ENCODE peak calls at places on chromosome 2, in six cellular contexts. P, G, J, C, D and L are unnamed samples.

GRCh38 chr2:23464156-23464555 is 79.2 kb downstream of the KLHL29 start:
- DNase-seq in J (no peak), G (no peak), D (no peak), C (no peak), P (no peak), L (no peak)

GRCh38 chr2:151946856-151947523 is 118.8 kb upstream of the ARL5A start:
- DNase-seq in G (peak), J (peak), D (peak), C (peak), P (peak), L (peak)

GRCh38 chr2:33598472-33599174 is 476 bp downstream of the FAM98A start:
- DNase-seq in C (peak), J (peak), D (peak), P (no peak), G (peak), L (peak)

GRCh38 chr2:203240491-203240890 is 1.7 kb downstream of the CYP20A1 start:
- DNase-seq in C (no peak), G (no peak), D (no peak), J (no peak), P (peak), L (no peak)

GRCh38 chr2:67159929-67160328 is 237.2 kb upstream of the ETAA1 start:
- DNase-seq in J (no peak), G (no peak), C (peak), D (peak), P (no peak), L (no peak)

GRCh38 chr2:130882991-130883390 is 46.3 kb downstream of the ARHGEF4 start:
- DNase-seq in C (no peak), J (no peak), G (no peak), D (no peak), P (peak), L (no peak)

GRCh38 chr2:6866239-6866745 is 585 bp upstream of the CMPK2 start:
- DNase-seq in C (peak), D (peak), P (no peak), G (peak), J (peak), L (no peak)

GRCh38 chr2:168245074-168245825 is 2.1 kb downstream of the STK39 start:
- DNase-seq in P (no peak), G (no peak), J (no peak), D (peak), C (no peak), L (no peak)

GRCh38 chr2:237735762-237736161 is 62.8 kb upstream of the RBM44 start:
- DNase-seq in C (no peak), D (no peak), G (no peak), J (no peak), P (no peak), L (no peak)

GRCh38 chr2:9832586-9832985 is 10.7 kb upstream of the TAF1B start:
- DNase-seq in G (no peak), J (no peak), D (no peak), C (peak), P (no peak), L (no peak)

DNA sequence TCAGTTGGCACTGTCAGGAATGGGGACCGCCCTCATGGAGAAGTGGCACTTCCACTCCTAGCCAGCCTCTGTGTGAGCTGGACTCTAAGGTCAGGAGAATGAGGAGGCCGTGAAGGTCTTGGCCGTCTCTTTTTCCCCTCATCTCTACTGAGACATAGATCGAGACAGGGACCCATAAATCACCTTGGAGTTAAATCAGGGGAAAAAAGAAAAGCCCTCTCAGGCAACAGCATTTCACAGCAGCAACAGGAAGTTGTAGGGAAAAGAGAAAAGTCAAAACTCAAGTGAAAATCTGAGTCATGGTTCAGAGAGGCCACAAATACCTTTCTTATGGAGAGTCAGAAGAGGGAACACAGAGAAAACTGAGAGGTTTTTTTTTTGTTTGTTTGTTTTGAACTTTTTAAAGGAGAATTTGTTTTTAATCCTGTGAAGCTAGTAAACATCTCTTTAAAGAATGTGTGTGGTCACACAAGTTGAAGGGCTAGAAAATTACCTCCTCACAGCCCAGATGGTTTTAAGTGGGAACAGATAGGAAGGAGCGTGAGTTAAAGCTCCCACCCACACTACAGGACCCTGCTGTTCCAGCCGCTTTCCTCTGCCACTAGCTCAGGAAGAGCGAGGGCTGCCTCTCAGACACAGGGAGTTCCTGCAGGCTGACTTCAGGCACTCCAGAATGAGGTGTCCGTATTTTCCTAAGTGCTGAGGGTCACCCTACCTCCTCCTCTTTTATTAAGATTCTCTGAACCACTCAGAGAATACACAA is 30.6 kb upstream of the CYP1B1 start:
- DNase-seq in C (peak), P (no peak), D (peak), G (peak), J (no peak), L (no peak)
- H3K18ac ChIP-seq in C (peak), P (peak), D (peak), G (peak), J (peak), L (peak)

GRCh38 chr2:1698188-1698945 is 45.9 kb downstream of the PXDN start:
- DNase-seq in J (no peak), G (no peak), P (peak), C (no peak), D (peak), L (no peak)
- H3K18ac ChIP-seq in J (no peak), G (no peak), P (no peak), C (no peak), D (no peak), L (no peak)

GRCh38 chr2:10912076-10912731 is 470 bp downstream of the KCNF1 start:
- DNase-seq in J (peak), G (no peak), D (no peak), C (no peak), P (no peak), L (no peak)
- H3K18ac ChIP-seq in J (no peak), G (peak), D (peak), C (no peak), P (peak), L (peak)

DNA sequence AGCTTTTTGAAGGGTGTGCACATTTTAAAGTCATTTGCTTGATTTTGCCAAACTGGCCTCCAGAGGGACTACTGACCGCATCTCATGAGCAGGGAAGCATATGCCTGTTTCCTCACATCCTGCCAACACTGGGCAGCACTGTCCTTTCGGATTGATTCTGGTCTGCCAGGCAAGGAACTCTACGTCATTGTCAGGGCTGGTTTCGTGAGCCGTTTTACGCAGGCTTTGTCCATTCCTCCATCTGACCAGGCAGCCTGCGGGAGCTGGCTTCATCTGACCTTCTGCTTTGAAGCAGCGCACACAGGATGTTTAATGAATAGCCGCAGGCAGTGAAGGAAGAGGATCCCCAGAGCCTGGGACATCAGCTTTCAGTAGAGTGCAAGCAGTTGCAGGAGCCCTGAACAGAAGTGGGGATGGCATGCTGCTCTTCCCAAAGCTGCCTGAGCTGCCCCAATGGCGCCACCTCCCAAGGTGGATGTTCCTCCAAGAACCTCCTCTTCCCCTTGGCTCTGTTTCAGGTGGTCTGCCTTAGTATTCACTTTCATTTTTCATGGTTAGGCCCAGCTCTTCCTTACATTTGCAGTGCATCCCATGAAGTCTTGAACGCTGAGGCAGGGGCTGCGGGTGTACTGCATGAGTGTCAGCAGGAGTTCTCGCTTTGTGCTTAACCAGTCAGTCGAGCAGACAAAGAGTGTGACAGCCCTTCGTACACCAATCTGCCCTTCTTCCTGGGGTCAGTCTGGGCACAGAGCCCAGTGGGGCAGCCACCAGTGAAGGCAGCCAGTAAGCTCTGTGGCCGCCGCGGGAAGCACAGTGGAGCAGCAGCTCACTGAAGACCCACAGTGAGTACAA is 46.5 kb upstream of the SEMA4C start:
- DNase-seq in D (no peak), J (peak), G (no peak), P (no peak), C (no peak), L (no peak)
- H3K18ac ChIP-seq in D (no peak), J (no peak), G (no peak), P (peak), C (no peak), L (peak)

GRCh38 chr2:16626497-16626896 is 39.1 kb downstream of the CYRIA start:
- DNase-seq in P (no peak), J (no peak), D (peak), G (no peak), C (peak), L (no peak)

GRCh38 chr2:16623564-16624418 is 41.8 kb downstream of the CYRIA start:
- DNase-seq in J (no peak), D (no peak), G (no peak), P (no peak), C (no peak), L (no peak)

GRCh38 chr2:16624419-16624745 is 41.3 kb downstream of the CYRIA start:
- DNase-seq in C (no peak), P (no peak), J (no peak), G (no peak), D (no peak), L (no peak)

GRCh38 chr2:16625759-16626158 is 39.9 kb downstream of the CYRIA start:
- DNase-seq in P (no peak), J (no peak), G (no peak), C (no peak), D (no peak), L (no peak)

GRCh38 chr2:16625201-16625729 is 40.4 kb downstream of the CYRIA start:
- DNase-seq in P (no peak), G (peak), C (no peak), D (peak), J (no peak), L (no peak)
- H3K18ac ChIP-seq in P (peak), G (peak), C (peak), D (peak), J (no peak), L (no peak)

GRCh38 chr2:135876066-135876711 is at the start of gene MCM6:
- DNase-seq in G (peak), D (peak), C (peak), J (peak), P (peak), L (peak)
- H3K18ac ChIP-seq in G (peak), D (no peak), C (no peak), J (peak), P (peak), L (peak)